ENCODE peak calls at places on chromosomes 1 and 21, in five cellular contexts. D is CD8-positive, alpha-beta T cell; X is tibial nerve; U is NT2/D1; M is PC-3. W is an unnamed sample.
A peak's percentile ranks its signal among the peaks of the same experiment; 100 is the strongest.

GRCh38 chr1:168338589-168339503 is 58.2 kb downstream of the TBX19 start:
- DNase-seq in U (no peak), D (no peak), X (no peak), M (no peak), W (no peak)

GRCh38 chr1:56819393-56819899 is at the start of gene FYB2:
- DNase-seq in U (no peak), D (no peak), X (no peak), M (no peak), W (no peak)

GRCh38 chr21:43766734-43767497 is 9.2 kb downstream of the CSTB start:
- DNase-seq in U (no peak), M (no peak), X (no peak), D (no peak), W (no peak)

GRCh38 chr1:41019353-41019745 is 2.2 kb downstream of the SLFNL1 start:
- DNase-seq in D (no peak), M (no peak), U (no peak), X (no peak), W (no peak)

GRCh38 chr1:100624886-100625430 is 87.0 kb downstream of the GPR88 start:
- DNase-seq in M (no peak), D (no peak), U (no peak), X (no peak), W (no peak)

GRCh38 chr21:36892201-36892600 is 74.3 kb downstream of the HLCS start:
- DNase-seq in D (no peak), U (no peak), X (no peak), M (no peak), W (no peak)

GRCh38 chr1:19273106-19273843 is 15.3 kb downstream of the AKR7A3 start:
- DNase-seq in M (no peak), U (no peak), X (no peak), D (no peak), W (no peak)

GRCh38 chr1:76177644-76178043 is 103.1 kb downstream of the ST6GALNAC3 start:
- DNase-seq in D (no peak), M (no peak), U (no peak), X (no peak), W (no peak)

GRCh38 chr1:67489643-67490042 is 59.4 kb upstream of the SERBP1 start:
- DNase-seq in M (peak; percentile 42), U (peak; percentile 20), X (no peak), D (no peak), W (no peak)

DNA sequence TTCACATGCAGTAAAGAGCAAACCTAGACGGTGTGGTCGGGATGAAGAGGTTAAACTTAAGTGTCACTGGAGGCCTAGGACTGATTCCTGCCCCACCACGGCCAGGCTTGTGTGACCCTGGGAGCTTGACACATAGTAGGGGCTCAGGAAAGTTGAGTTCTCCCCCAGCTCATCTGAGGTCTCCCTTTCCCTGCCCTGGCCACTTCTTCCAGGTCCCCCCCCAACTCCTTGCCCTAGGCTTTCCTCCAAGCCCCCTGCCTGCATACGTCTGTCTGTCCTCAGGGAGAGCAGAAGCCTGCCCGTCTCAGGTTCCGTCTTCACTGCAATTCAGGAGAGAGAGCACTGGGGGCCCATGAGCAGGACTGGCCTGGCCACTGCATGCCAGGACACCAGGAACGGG is 225.8 kb downstream of the PTPRU start:
- DNase-seq in M (no peak), D (no peak), U (no peak), X (no peak), W (no peak)
- H3K27me3 ChIP-seq in M (peaks cover 9% of the 10 kb centered on the region), D (no peaks in the 10 kb centered on the region), U (no peaks in the 10 kb centered on the region), X (peaks cover 8% of the 10 kb centered on the region), W (peaks cover 9% of the 10 kb centered on the region)

GRCh38 chr1:219753901-219754300 is 141.0 kb upstream of the ZC3H11B start:
- DNase-seq in X (no peak), D (no peak), U (no peak), M (no peak), W (no peak)

GRCh38 chr1:219751870-219752269 is 139.0 kb upstream of the ZC3H11B start:
- DNase-seq in U (no peak), X (no peak), M (no peak), D (no peak), W (no peak)

GRCh38 chr1:219749370-219749769 is 136.5 kb upstream of the ZC3H11B start:
- DNase-seq in D (no peak), M (no peak), U (no peak), X (no peak), W (no peak)

GRCh38 chr1:219755234-219755633 is 142.3 kb upstream of the ZC3H11B start:
- DNase-seq in X (no peak), U (no peak), D (no peak), M (peak; percentile 67), W (no peak)

GRCh38 chr1:219752645-219753044 is 139.7 kb upstream of the ZC3H11B start:
- DNase-seq in D (no peak), M (no peak), U (no peak), X (no peak), W (no peak)
- H3K27me3 ChIP-seq in D (no peaks in the 10 kb centered on the region), M (no peaks in the 10 kb centered on the region), U (no peaks in the 10 kb centered on the region), X (no peaks in the 10 kb centered on the region), W (no peaks in the 10 kb centered on the region)

DNA sequence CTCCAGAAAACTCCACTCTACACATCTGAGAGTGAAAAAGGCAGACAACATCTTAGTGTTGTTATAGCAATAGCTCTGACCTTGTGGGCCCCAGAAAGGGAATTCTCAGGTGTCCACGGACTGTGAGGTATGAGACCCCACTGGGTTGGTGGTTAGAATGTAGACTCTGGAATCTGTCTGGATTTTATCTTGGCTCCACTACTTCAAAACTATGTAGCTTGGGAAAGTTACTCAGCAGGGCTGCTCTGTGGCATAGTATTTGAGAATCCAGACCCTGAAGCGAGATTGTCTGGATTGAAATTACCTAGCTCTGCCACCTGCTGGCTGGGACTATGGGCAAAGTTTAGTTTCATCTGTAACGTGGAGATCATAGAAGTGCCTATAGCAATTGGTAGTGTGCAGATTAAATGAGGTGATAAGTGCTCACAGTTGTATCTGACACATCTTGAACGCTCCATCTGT is 25.8 kb downstream of the PRDM2 start:
- DNase-seq in X (no peak), U (no peak), D (peak; percentile 36), M (peak; percentile 60), W (no peak)
- H3K27me3 ChIP-seq in X (no peaks in the 10 kb centered on the region), U (peaks cover 50% of the 10 kb centered on the region), D (no peaks in the 10 kb centered on the region), M (no peaks in the 10 kb centered on the region), W (no peaks in the 10 kb centered on the region)

GRCh38 chr1:11426617-11427016 is 52.3 kb upstream of the DISP3 start:
- DNase-seq in X (no peak), U (no peak), M (no peak), D (no peak), W (no peak)
- H3K27me3 ChIP-seq in X (peaks cover 5% of the 10 kb centered on the region), U (no peaks in the 10 kb centered on the region), M (peaks cover 32% of the 10 kb centered on the region), D (no peaks in the 10 kb centered on the region), W (peaks cover 4% of the 10 kb centered on the region)

DNA sequence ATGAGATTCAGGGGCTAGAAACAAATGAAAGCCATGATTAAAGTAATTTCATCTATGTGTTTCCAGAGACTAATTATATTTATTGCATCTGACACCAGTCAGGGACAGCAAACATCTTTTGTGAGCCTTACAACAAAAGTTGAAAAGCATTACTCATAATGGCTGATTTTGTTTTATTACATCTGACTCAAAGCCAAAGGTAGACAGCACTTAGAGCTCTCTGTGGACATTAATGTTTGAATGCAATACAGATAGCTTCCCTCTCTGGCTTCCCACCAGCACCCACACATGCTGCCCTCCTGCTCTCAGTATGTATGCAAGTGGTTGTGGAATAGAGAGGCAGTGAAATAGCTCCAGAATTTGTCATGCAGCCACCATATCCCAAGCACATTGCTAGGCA is 198.7 kb downstream of the SETD4 start:
- DNase-seq in X (no peak), M (peak; percentile 47), U (no peak), D (no peak), W (no peak)
- H3K27me3 ChIP-seq in X (no peaks in the 10 kb centered on the region), M (no peaks in the 10 kb centered on the region), U (no peaks in the 10 kb centered on the region), D (no peaks in the 10 kb centered on the region), W (peaks cover 2% of the 10 kb centered on the region)

DNA sequence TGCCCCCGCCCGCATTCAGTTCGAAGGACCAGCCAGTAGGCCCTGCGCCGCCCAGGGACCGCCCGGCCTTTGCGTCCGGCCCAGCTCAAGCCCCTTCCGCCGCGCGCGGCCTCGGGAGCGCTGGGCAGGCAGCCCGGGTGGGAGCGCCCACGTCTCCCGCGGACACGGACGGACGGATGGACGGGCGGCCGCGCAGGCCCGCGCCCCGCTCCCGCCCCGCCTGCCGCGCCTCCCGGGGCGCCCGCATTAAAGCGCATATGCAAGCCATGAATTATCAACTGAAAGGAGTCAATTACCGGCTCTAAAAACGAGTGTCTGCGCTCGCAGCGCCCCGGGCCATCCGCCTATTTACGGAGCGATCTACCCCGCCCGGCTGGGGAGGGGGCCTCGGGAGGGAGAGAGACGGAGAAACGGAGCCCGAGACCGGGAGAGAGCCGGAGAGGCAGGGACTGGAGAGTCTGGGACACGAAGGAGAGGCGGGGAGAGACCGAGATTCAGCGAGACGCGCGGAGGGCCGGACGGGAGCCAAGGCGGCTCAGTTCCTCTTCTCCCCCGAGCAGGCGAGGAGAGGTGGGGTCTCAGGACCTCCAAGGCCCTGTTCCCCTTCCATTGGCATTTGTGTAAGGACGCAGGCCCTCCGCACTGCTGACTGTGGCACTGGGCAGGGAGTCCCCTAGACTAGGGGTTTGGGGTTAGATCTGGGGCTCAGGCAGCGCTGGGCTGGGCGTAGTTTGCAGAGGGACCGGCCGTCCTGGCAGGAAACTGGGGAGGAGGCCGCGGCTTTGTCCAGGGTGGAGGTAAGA is 41.3 kb upstream of the DMBX1 start:
- DNase-seq in X (no peak), M (no peak), U (peak; percentile 92), D (no peak), W (peak; percentile 74)
- H3K27me3 ChIP-seq in X (peaks cover 67% of the 10 kb centered on the region), M (no peaks in the 10 kb centered on the region), U (peaks cover 99% of the 10 kb centered on the region), D (peaks cover 12% of the 10 kb centered on the region), W (peaks cover 28% of the 10 kb centered on the region)

DNA sequence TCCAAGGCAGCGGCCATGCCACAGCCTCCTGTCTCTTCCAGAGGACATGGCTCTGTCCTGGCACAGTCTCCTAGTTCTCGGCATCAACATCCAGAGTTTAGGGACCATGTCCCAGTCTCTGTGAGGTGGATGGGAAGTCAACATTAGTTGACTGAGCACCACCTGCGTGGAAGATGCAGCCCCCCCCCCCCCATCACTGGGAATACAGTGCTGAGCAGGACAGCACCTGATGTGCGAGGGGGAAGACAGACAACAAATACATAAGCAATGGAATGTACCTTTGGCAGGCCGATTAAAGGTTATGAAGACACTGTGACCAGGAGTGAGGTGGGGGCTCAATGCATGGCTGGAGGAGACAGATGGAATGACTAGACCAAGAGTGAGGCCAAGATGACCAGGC is 26.6 kb downstream of the KNCN start:
- DNase-seq in U (no peak), X (no peak), M (no peak), D (no peak), W (no peak)
- H3K27me3 ChIP-seq in U (peaks cover 93% of the 10 kb centered on the region), X (peaks cover 34% of the 10 kb centered on the region), M (no peaks in the 10 kb centered on the region), D (no peaks in the 10 kb centered on the region), W (peaks cover 10% of the 10 kb centered on the region)

GRCh38 chr1:3314561-3315271 is 139.7 kb upstream of the ARHGEF16 start:
- DNase-seq in U (no peak), X (no peak), D (no peak), M (no peak), W (no peak)
- H3K27me3 ChIP-seq in U (peaks cover 45% of the 10 kb centered on the region), X (peaks cover 23% of the 10 kb centered on the region), D (no peaks in the 10 kb centered on the region), M (peaks cover 40% of the 10 kb centered on the region), W (no peaks in the 10 kb centered on the region)

W was measured in HAP-1.